ENCODE peak calls at places on chromosomes 12 and 14, in seven cellular contexts. T is stomach, N is A549, X is SK-N-SH, V is esophagus muscularis mucosa, W is suprapubic skin, R is sigmoid colon. G is an unnamed sample.

GRCh38 chr12:132559652-132560420 is 50.5 kb downstream of the LRCOL1 start:
- DNase-seq in R (no peak), V (no peak), N (peak), T (peak), X (peak), W (no peak), G (no peak)

GRCh38 chr12:4579305-4580097 is 17.5 kb downstream of the DYRK4 start:
- DNase-seq in V (peak), N (peak), R (no peak), T (no peak), W (no peak), X (peak), G (no peak)

GRCh38 chr14:66624319-66624937 is 116.5 kb downstream of the GPHN start:
- DNase-seq in N (peak), T (peak), X (peak), V (no peak), R (peak), W (no peak), G (no peak)

GRCh38 chr12:29067430-29067829 is 81.6 kb upstream of the FAR2 start:
- DNase-seq in V (no peak), R (no peak), X (no peak), W (no peak), N (no peak), T (no peak), G (no peak)

GRCh38 chr12:75666980-75667359 is 155.6 kb upstream of the KRR1 start:
- DNase-seq in T (no peak), W (no peak), N (no peak), V (no peak), X (no peak), R (no peak), G (no peak)

GRCh38 chr12:4449862-4450222 is 4.2 kb upstream of the FGF6 start:
- DNase-seq in V (peak), R (no peak), X (no peak), N (no peak), T (no peak), W (no peak), G (no peak)

GRCh38 chr12:116177017-116177416 is 100.5 kb downstream of the MED13L start:
- DNase-seq in V (no peak), N (no peak), T (no peak), X (no peak), R (no peak), W (no peak), G (no peak)

GRCh38 chr14:63853831-63854293 is 1.1 kb downstream of the SYNE2 start:
- DNase-seq in V (no peak), R (peak), X (peak), T (peak), W (peak), N (peak), G (peak)

GRCh38 chr14:59294662-59294992 is 106.2 kb downstream of the DAAM1 start:
- DNase-seq in W (no peak), X (no peak), V (no peak), R (no peak), N (no peak), T (no peak), G (no peak)

GRCh38 chr14:73283592-73284379 is 46.5 kb downstream of the PAPLN start:
- DNase-seq in R (no peak), X (no peak), N (no peak), V (no peak), T (no peak), W (no peak), G (no peak)

GRCh38 chr14:60532442-60532841 is 23.5 kb downstream of the SIX6 start:
- DNase-seq in V (no peak), T (no peak), N (no peak), R (no peak), X (no peak), W (no peak), G (no peak)

GRCh38 chr14:92651793-92652382 is 96.5 kb downstream of the LGMN start:
- DNase-seq in V (no peak), N (no peak), W (no peak), T (peak), X (no peak), R (peak), G (no peak)

GRCh38 chr14:31692376-31692781 is 131.2 kb downstream of the NUBPL start:
- DNase-seq in N (no peak), R (no peak), X (peak), T (no peak), W (no peak), V (no peak), G (no peak)

GRCh38 chr14:65042731-65043372 is 56.2 kb downstream of the FNTB start:
- DNase-seq in R (no peak), T (peak), X (no peak), W (no peak), V (no peak), N (no peak), G (no peak)

GRCh38 chr14:30227436-30227835 is 299.8 kb upstream of the PRKD1 start:
- DNase-seq in T (no peak), V (no peak), W (no peak), N (no peak), X (no peak), R (peak), G (peak)

GRCh38 chr14:30225171-30225570 is 297.5 kb upstream of the PRKD1 start:
- DNase-seq in V (no peak), X (no peak), W (no peak), N (no peak), R (peak), T (no peak), G (no peak)

GRCh38 chr14:30223966-30224365 is 296.3 kb upstream of the PRKD1 start:
- DNase-seq in N (no peak), T (peak), X (no peak), R (no peak), W (no peak), V (no peak), G (no peak)

GRCh38 chr14:30221546-30221945 is 293.9 kb upstream of the PRKD1 start:
- DNase-seq in V (no peak), N (no peak), T (no peak), W (no peak), X (no peak), R (no peak), G (no peak)

DNA sequence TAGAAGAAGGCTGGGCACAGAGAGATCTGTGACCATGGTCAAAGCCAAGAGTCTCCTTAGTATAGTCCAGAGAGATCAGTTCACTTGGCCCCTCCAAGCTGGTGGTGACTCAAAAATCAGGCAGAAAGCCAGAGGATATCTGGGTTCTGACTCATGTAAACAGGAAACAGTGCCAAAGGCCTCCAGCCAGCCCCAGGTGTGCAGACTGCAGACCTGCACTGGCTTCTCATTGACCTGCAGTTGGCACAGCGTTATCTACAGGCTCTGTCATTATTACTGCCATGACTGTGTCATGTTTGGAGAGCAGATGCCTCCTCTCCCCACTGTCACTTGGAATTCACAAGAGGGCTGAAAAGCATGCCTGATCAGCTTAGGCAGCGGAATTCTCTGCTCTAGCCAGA is 295.7 kb upstream of the PRKD1 start:
- DNase-seq in W (no peak), V (no peak), N (peak), T (peak), X (no peak), R (peak), G (peak)
- TF ChIP-seq EP300 in W (no peak), V (no peak), N (no peak), T (no peak), X (no peak), R (no peak), G (no peak)

GRCh38 chr12:26884765-26885576 is 52.0 kb upstream of the ITPR2 start:
- DNase-seq in N (peak), X (peak), W (peak), R (peak), T (peak), V (peak), G (peak)
- TF ChIP-seq EP300 in N (no peak), X (no peak), W (no peak), R (no peak), T (no peak), V (no peak), G (no peak)

GRCh38 chr12:53750812-53751335 is 905 bp downstream of the CISTR start:
- DNase-seq in R (no peak), X (peak), V (no peak), T (no peak), W (no peak), N (no peak), G (peak)
- TF ChIP-seq EP300 in R (no peak), X (no peak), V (no peak), T (no peak), W (no peak), N (no peak), G (no peak)

DNA sequence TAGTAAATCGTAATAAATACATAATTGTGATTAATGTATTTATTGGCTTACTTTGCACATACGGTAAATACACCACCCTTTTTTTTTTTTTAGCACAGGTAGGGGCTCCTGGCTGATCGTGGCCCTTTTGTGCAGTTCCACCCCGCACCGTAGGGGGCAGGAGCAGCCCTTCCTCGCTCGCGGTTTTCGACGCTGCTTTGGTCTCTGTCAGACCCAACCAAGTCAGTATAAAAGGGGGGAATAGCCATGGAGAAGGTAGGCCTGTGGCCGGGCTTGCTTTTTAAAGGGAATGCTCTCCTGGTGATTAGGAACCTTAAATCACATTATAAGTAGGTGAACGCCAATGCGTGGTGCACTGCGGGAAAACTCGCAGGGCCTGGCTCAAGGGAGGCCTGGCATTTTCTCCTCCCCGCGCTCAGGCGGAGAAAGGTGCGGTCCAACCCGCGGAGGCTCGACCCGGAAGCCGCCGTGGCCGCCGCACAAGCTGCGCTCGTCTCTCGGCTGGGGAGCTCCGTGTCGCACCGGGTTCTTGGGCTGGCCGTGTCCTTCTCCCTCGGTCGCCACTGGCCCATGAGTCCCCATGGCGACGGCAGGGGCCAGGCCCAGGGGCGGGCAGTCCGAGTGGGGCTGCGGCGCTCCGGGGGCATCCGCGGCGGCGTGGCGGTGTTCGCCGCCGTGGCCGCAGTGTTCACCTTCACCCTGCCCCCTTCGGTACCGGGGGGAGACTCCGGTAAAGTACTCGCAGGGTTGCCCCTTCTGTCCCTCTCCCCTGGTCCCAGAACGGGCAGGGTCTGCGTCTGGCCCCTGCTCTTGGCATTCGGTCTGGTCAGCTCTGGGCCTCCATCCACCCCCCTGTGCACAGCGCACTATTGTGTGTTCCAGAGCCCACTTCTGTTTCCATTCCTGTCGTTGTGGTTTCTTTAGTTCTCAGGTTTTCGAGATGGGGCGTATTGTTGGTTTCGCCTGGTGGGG is at the start of gene TMEM260:
- DNase-seq in T (peak), V (peak), X (peak), N (peak), W (peak), R (peak), G (peak)
- TF ChIP-seq EP300 in T (no peak), V (no peak), X (no peak), N (no peak), W (no peak), R (no peak), G (no peak)

GRCh38 chr12:92417343-92417742 is 271.7 kb upstream of the BTG1 start:
- DNase-seq in W (no peak), R (no peak), X (no peak), N (no peak), T (no peak), V (no peak), G (no peak)

GRCh38 chr12:92419201-92419600 is 273.6 kb upstream of the BTG1 start:
- DNase-seq in R (no peak), T (no peak), N (no peak), V (no peak), X (no peak), W (no peak), G (no peak)

GRCh38 chr12:92412931-92413685 is 267.5 kb upstream of the BTG1 start:
- DNase-seq in T (no peak), X (no peak), W (no peak), R (no peak), V (no peak), N (no peak), G (no peak)

GRCh38 chr12:92414383-92415065 is 268.9 kb upstream of the BTG1 start:
- DNase-seq in X (no peak), T (no peak), V (no peak), W (no peak), R (no peak), N (no peak), G (no peak)

DNA sequence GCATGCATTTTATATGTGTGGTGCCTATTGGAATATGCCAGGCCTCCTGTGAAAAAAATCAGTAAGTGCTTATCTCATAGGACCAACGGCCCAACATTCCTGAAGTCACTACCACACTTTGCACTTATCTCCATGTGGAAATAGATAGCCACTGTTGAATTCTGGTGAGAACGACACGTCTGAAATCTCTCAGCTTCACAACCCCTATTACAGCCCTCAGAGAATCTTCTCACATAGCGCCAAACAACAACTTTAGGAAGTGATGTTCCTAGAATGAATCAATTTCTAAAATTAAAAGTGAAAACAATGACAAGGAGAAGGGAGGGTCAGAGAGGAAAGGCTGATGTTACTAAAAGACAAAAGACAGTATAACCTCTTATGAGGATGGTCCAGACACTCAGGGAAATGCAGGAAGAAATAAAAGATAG is 270.8 kb upstream of the BTG1 start:
- DNase-seq in W (no peak), V (no peak), X (no peak), R (no peak), T (no peak), N (no peak), G (no peak)
- TF ChIP-seq EP300 in W (no peak), V (no peak), X (no peak), R (no peak), T (no peak), N (no peak), G (no peak)

GRCh38 chr12:124610629-124611558 is 43.5 kb upstream of the NCOR2 start:
- DNase-seq in V (no peak), T (peak), R (no peak), N (no peak), W (no peak), X (no peak), G (no peak)

GRCh38 chr12:124612392-124612680 is 44.9 kb upstream of the NCOR2 start:
- DNase-seq in N (no peak), R (no peak), V (no peak), T (no peak), X (no peak), W (no peak), G (no peak)

GRCh38 chr12:124614512-124615292 is 47.3 kb upstream of the NCOR2 start:
- DNase-seq in X (no peak), N (no peak), V (no peak), T (no peak), R (no peak), W (no peak), G (no peak)

GRCh38 chr12:124611559-124612391 is 44.4 kb upstream of the NCOR2 start:
- DNase-seq in V (no peak), T (no peak), X (no peak), R (no peak), W (no peak), N (no peak), G (no peak)

GRCh38 chr12:124613151-124613585 is 45.8 kb upstream of the NCOR2 start:
- DNase-seq in R (no peak), V (no peak), W (no peak), T (peak), N (no peak), X (no peak), G (no peak)
- TF ChIP-seq EP300 in R (no peak), V (no peak), W (no peak), T (no peak), N (no peak), X (peak), G (no peak)

DNA sequence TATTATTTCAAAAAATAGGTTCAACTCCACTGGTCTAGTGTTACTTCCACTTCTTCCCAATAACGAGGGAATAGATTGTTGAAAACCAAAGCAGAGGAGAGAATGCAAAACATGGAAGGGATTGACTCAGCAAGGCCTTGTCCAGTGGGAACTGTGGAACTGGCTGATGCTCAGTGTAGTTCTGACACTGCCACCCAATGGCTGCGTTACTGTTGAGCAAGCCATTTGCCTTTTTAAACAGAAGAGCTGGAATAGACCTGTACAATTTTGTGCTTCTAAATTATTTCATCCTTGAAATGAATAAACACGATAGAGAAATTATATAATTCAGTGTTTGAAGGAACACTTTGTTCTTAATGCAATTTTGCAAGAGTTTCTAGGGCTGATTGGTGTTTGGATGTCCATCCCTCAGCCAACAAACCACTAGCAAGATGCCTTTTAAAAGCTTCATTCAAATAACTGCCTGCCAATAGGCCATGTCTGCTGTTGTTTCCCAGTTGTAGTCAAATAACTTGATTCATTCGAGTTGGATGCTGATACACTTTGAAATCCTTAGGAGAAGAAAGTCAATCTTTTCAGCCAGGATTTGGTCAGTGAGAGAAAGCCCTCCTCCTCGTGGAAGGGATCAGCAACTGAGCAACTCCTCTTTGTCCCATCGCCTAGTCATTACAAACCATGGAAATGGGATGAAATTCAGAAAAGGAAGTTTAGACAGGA is 7.2 kb upstream of the MGP start:
- DNase-seq in N (no peak), W (peak), V (no peak), T (no peak), R (peak), X (no peak), G (peak)
- TF ChIP-seq EP300 in N (no peak), W (no peak), V (no peak), T (no peak), R (no peak), X (no peak), G (no peak)

GRCh38 chr12:11798856-11799530 is 149.5 kb downstream of the ETV6 start:
- DNase-seq in W (no peak), R (no peak), X (no peak), T (no peak), N (no peak), V (no peak), G (no peak)
- TF ChIP-seq EP300 in W (no peak), R (no peak), X (no peak), T (no peak), N (no peak), V (no peak), G (no peak)